ENCODE peak calls at places on chromosome 22, in six cellular contexts. E is CD8-positive, alpha-beta T cell; I is IMR-90; N is psoas muscle; Q is activated CD4-positive, CD25-positive, alpha-beta regulatory T cell; C is occipital lobe. D is an unnamed sample.

GRCh38 chr22:22111267-22111751 is 128.7 kb upstream of the TOP3B start:
- DNase-seq in I (peak), E (no peak), Q (no peak), N (no peak), C (no peak), D (peak)

GRCh38 chr22:45528046-45528445 is 25.4 kb downstream of the FBLN1 start:
- DNase-seq in I (no peak), E (no peak), N (no peak), C (no peak), Q (no peak), D (no peak)

GRCh38 chr22:45878901-45879551 is 97.9 kb downstream of the WNT7B start:
- DNase-seq in N (peak), Q (no peak), C (no peak), E (no peak), I (no peak), D (no peak)

GRCh38 chr22:29873943-29874342 is 9.0 kb upstream of the MTMR3 start:
- DNase-seq in C (no peak), I (no peak), N (no peak), Q (no peak), E (no peak), D (no peak)

GRCh38 chr22:33104192-33104591 is 46.0 kb upstream of the SYN3 start:
- DNase-seq in N (no peak), Q (no peak), I (no peak), E (no peak), C (no peak), D (no peak)

GRCh38 chr22:16594026-16594425 is 1.4 kb upstream of the CCT8L2 start:
- DNase-seq in Q (no peak), E (no peak), C (no peak), I (no peak), N (no peak), D (no peak)

GRCh38 chr22:32842486-32842885 is 41.0 kb downstream of the TIMP3 start:
- DNase-seq in E (no peak), Q (no peak), C (no peak), I (peak), N (no peak), D (peak)

GRCh38 chr22:38782402-38783094 is 11.4 kb downstream of the DNAL4 start:
- DNase-seq in N (no peak), Q (no peak), E (no peak), C (peak), I (peak), D (peak)

GRCh38 chr22:23161029-23161428 is 15.8 kb downstream of the RAB36 start:
- DNase-seq in Q (no peak), I (no peak), N (no peak), C (no peak), E (no peak), D (no peak)

GRCh38 chr22:19807161-19807913 is 46.8 kb downstream of the TBX1 start:
- DNase-seq in C (no peak), Q (no peak), E (no peak), N (peak), I (no peak), D (no peak)

GRCh38 chr22:24118689-24119384 is 62.5 kb upstream of the SUSD2 start:
- DNase-seq in C (no peak), Q (no peak), N (no peak), I (no peak), E (no peak), D (no peak)

GRCh38 chr22:48744283-48744641 is 1083.4 kb downstream of the BRD1 start:
- DNase-seq in E (no peak), C (no peak), I (no peak), Q (no peak), N (no peak), D (no peak)

GRCh38 chr22:45098056-45098455 is 65.7 kb upstream of the NUP50 start:
- DNase-seq in E (no peak), I (no peak), C (no peak), N (no peak), Q (no peak), D (no peak)

GRCh38 chr22:42316988-42317387 is 46.5 kb upstream of the TCF20 start:
- DNase-seq in E (peak), Q (no peak), C (peak), I (no peak), N (no peak), D (peak)

GRCh38 chr22:30212996-30213441 is 33.5 kb downstream of the LIF start:
- DNase-seq in C (no peak), I (no peak), N (no peak), E (no peak), Q (no peak), D (peak)

GRCh38 chr22:46513908-46514550 is 23.4 kb downstream of the CELSR1 start:
- DNase-seq in N (peak), E (no peak), C (no peak), Q (no peak), I (no peak), D (no peak)

GRCh38 chr22:42794551-42795510 is 62.2 kb downstream of the ARFGAP3 start:
- DNase-seq in N (no peak), E (no peak), I (no peak), C (no peak), Q (no peak), D (no peak)

GRCh38 chr22:42743501-42743991 is 22.9 kb upstream of the A4GALT start:
- DNase-seq in N (peak), C (no peak), Q (no peak), I (no peak), E (no peak), D (peak)

D was measured in fibroblast of mammary gland.